ENCODE peak calls at places on chromosomes 3 and 15, in four cellular contexts. K is ovary, B is right cardiac atrium, C is pancreas. N is an unnamed sample.

GRCh38 chr15:52787123-52787503 is 3.0 kb downstream of the ONECUT1 start:
- DNase-seq in B (no peak), K (no peak), C (peak), N (no peak)

GRCh38 chr3:126208618-126209256 is 28.4 kb upstream of the ALDH1L1 start:
- DNase-seq in C (peak), K (peak), B (peak), N (no peak)

GRCh38 chr3:7876741-7877297 is 624.8 kb upstream of the LMCD1 start:
- DNase-seq in K (no peak), C (no peak), B (no peak), N (peak)

GRCh38 chr3:142209655-142210054 is 15.7 kb downstream of the GK5 start:
- DNase-seq in B (peak), C (no peak), K (peak), N (no peak)

GRCh38 chr3:101228441-101228840 is 91.9 kb downstream of the IMPG2 start:
- DNase-seq in C (no peak), B (no peak), K (no peak), N (no peak)

GRCh38 chr3:149221783-149222517 is at the start of gene CP:
- DNase-seq in K (no peak), C (no peak), B (no peak), N (no peak)

GRCh38 chr3:113532698-113533533 is 561 bp downstream of the SIDT1 start:
- DNase-seq in K (peak), C (no peak), B (peak), N (no peak)

GRCh38 chr15:80567721-80568157 is 127.4 kb upstream of the ABHD17C start:
- DNase-seq in K (no peak), C (peak), B (no peak), N (no peak)

GRCh38 chr3:19506171-19506570 is 357.9 kb downstream of the KCNH8 start:
- DNase-seq in C (no peak), K (no peak), B (no peak), N (no peak)

GRCh38 chr3:122975924-122976293 is 51.7 kb downstream of the SEMA5B start:
- DNase-seq in B (no peak), K (no peak), C (no peak), N (no peak)

GRCh38 chr15:58309993-58310928 is 121.5 kb upstream of the LIPC start:
- DNase-seq in C (no peak), K (no peak), B (peak), N (no peak)
- H3K27ac ChIP-seq in C (no peak), K (no peak), B (no peak), N (no peak)

DNA sequence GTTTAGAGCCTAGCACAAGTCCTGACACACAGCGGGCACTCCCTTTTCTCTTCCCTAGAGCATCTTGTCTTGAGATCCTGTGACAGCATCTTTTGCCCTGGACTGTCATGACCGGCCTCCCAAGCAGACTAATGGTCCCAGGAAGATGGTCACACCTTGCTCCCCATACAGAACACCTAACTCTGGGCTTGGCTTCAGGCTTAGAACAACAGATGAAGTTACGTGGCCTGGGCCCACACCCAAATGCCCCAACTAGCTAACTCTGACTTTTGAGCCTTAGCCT is 781 bp upstream of the IP6K1 start:
- DNase-seq in K (no peak), C (no peak), B (no peak), N (no peak)
- H3K27ac ChIP-seq in K (peak), C (peak), B (peak), N (peak)

GRCh38 chr3:70071138-70071537 is 71.6 kb downstream of the SAMMSON start:
- DNase-seq in K (no peak), C (no peak), B (no peak), N (no peak)

GRCh38 chr3:70069557-70069956 is 70.0 kb downstream of the SAMMSON start:
- DNase-seq in C (no peak), K (no peak), B (no peak), N (no peak)

GRCh38 chr3:70067860-70068479 is 68.4 kb downstream of the SAMMSON start:
- DNase-seq in B (no peak), K (no peak), C (no peak), N (no peak)

GRCh38 chr3:70072754-70073153 is 73.2 kb downstream of the SAMMSON start:
- DNase-seq in C (no peak), K (no peak), B (no peak), N (no peak)

DNA sequence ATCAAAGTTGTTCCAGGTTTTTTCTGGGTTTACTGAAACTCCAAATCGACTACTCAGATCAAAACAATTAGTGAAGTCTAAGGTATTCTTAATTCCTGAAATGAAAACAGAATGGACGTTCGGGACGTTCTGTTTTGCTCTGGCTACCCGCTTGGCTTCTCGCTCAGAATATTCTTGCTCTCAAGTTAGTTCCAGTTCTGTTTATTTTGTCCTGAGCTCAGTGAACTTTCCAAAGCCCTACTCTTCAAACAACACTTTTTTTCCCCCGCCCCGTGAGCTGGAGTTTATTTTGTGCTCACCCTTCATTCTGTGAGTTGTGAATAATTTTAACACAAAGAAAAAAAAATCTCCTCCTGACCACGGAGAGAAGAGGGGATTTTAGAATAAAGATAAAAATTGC is 72.6 kb downstream of the SAMMSON start:
- DNase-seq in K (no peak), B (no peak), C (no peak), N (no peak)
- H3K27ac ChIP-seq in K (no peak), B (no peak), C (no peak), N (no peak)

GRCh38 chr15:50137330-50137761 is 18.3 kb upstream of the ATP8B4 start:
- DNase-seq in K (no peak), B (no peak), C (no peak), N (no peak)
- H3K27ac ChIP-seq in K (no peak), B (no peak), C (no peak), N (no peak)

N was measured in naive thymus-derived CD4-positive, alpha-beta T cell.